ENCODE peak calls at places on chromosomes 2 and 18, in seven cellular contexts. One of them, this sample, is unnamed.

GRCh38 chr18:26089247-26090129 is 925 bp downstream of the SS18 start:
- DNase-seq in psoas muscle: no peak
- DNase-seq in AG09309: no peak
- DNase-seq in pancreas: no peak
- DNase-seq in CD4-positive, alpha-beta memory T cell: peak; percentile 7
- DNase-seq in aorta: no peak
- DNase-seq in CD8-positive, alpha-beta memory T cell: peak; percentile 5
- DNase-seq in this sample: no peak

GRCh38 chr18:76823166-76823539 is 796 bp downstream of the ZNF236 start:
- DNase-seq in CD8-positive, alpha-beta memory T cell: no peak
- DNase-seq in pancreas: no peak
- DNase-seq in AG09309: no peak
- DNase-seq in psoas muscle: peak; percentile 63
- DNase-seq in aorta: no peak
- DNase-seq in CD4-positive, alpha-beta memory T cell: no peak
- DNase-seq in this sample: no peak

GRCh38 chr2:112706170-112706664 is 14.6 kb upstream of the NT5DC4 start:
- DNase-seq in psoas muscle: no peak
- DNase-seq in CD8-positive, alpha-beta memory T cell: peak; percentile 45
- DNase-seq in aorta: peak; percentile 42
- DNase-seq in CD4-positive, alpha-beta memory T cell: peak; percentile 53
- DNase-seq in pancreas: no peak
- DNase-seq in AG09309: no peak
- DNase-seq in this sample: peak; percentile 96

GRCh38 chr2:24049485-24050021 is at the start of gene FKBP1B:
- DNase-seq in AG09309: no peak
- DNase-seq in CD4-positive, alpha-beta memory T cell: peak; percentile 43
- DNase-seq in pancreas: peak; percentile 79
- DNase-seq in CD8-positive, alpha-beta memory T cell: peak; percentile 34
- DNase-seq in aorta: peak; percentile 87
- DNase-seq in psoas muscle: peak; percentile 61
- DNase-seq in this sample: no peak

GRCh38 chr2:2613279-2614199 is 282.5 kb upstream of the MYT1L start:
- DNase-seq in pancreas: peak; percentile 95
- DNase-seq in psoas muscle: peak; percentile 96
- DNase-seq in CD4-positive, alpha-beta memory T cell: peak; percentile 77
- DNase-seq in AG09309: no peak
- DNase-seq in aorta: peak; percentile 89
- DNase-seq in CD8-positive, alpha-beta memory T cell: peak; percentile 90
- DNase-seq in this sample: no peak

GRCh38 chr2:150997702-150998480 is 263.8 kb downstream of the RBM43 start:
- DNase-seq in psoas muscle: no peak
- DNase-seq in aorta: no peak
- DNase-seq in CD8-positive, alpha-beta memory T cell: no peak
- DNase-seq in pancreas: no peak
- DNase-seq in CD4-positive, alpha-beta memory T cell: no peak
- DNase-seq in AG09309: peak; percentile 82
- DNase-seq in this sample: no peak

GRCh38 chr2:6845312-6845711 is 20.4 kb downstream of the CMPK2 start:
- DNase-seq in pancreas: no peak
- DNase-seq in aorta: no peak
- DNase-seq in CD8-positive, alpha-beta memory T cell: no peak
- DNase-seq in psoas muscle: no peak
- DNase-seq in AG09309: no peak
- DNase-seq in CD4-positive, alpha-beta memory T cell: no peak
- DNase-seq in this sample: no peak

GRCh38 chr2:96320326-96321229 is 4.5 kb upstream of the ITPRIPL1 start:
- DNase-seq in CD8-positive, alpha-beta memory T cell: no peak
- DNase-seq in AG09309: no peak
- DNase-seq in CD4-positive, alpha-beta memory T cell: no peak
- DNase-seq in aorta: no peak
- DNase-seq in psoas muscle: no peak
- DNase-seq in pancreas: no peak
- DNase-seq in this sample: no peak

GRCh38 chr2:217223222-217223930 is 363.5 kb upstream of the TNP1 start:
- DNase-seq in CD8-positive, alpha-beta memory T cell: no peak
- DNase-seq in psoas muscle: no peak
- DNase-seq in AG09309: peak; percentile 57
- DNase-seq in pancreas: no peak
- DNase-seq in aorta: no peak
- DNase-seq in CD4-positive, alpha-beta memory T cell: no peak
- DNase-seq in this sample: no peak

GRCh38 chr2:10457846-10458563 is 9.9 kb upstream of the ODC1 start:
- DNase-seq in AG09309: peak; percentile 20
- DNase-seq in psoas muscle: no peak
- DNase-seq in pancreas: no peak
- DNase-seq in CD4-positive, alpha-beta memory T cell: no peak
- DNase-seq in aorta: peak; percentile 56
- DNase-seq in CD8-positive, alpha-beta memory T cell: no peak
- DNase-seq in this sample: no peak

GRCh38 chr2:224722250-224722649 is 6.1 kb upstream of the CCDC195 start:
- DNase-seq in CD4-positive, alpha-beta memory T cell: no peak
- DNase-seq in psoas muscle: no peak
- DNase-seq in AG09309: no peak
- DNase-seq in aorta: no peak
- DNase-seq in CD8-positive, alpha-beta memory T cell: no peak
- DNase-seq in pancreas: no peak
- DNase-seq in this sample: no peak

GRCh38 chr2:85852979-85853498 is 35.8 kb downstream of the ST3GAL5 start:
- DNase-seq in AG09309: no peak
- DNase-seq in CD8-positive, alpha-beta memory T cell: peak; percentile 79
- DNase-seq in aorta: no peak
- DNase-seq in psoas muscle: no peak
- DNase-seq in pancreas: no peak
- DNase-seq in CD4-positive, alpha-beta memory T cell: peak; percentile 74
- DNase-seq in this sample: peak; percentile 71

GRCh38 chr18:13279181-13280065 is 60.9 kb downstream of the LDLRAD4 start:
- DNase-seq in pancreas: no peak
- DNase-seq in CD8-positive, alpha-beta memory T cell: peak; percentile 57
- DNase-seq in aorta: no peak
- DNase-seq in AG09309: no peak
- DNase-seq in psoas muscle: no peak
- DNase-seq in CD4-positive, alpha-beta memory T cell: no peak
- DNase-seq in this sample: no peak

GRCh38 chr2:215410932-215411285 is 25.0 kb downstream of the FN1 start:
- DNase-seq in psoas muscle: no peak
- DNase-seq in aorta: no peak
- DNase-seq in pancreas: no peak
- DNase-seq in CD4-positive, alpha-beta memory T cell: no peak
- DNase-seq in AG09309: peak; percentile 93
- DNase-seq in CD8-positive, alpha-beta memory T cell: no peak
- DNase-seq in this sample: no peak

GRCh38 chr2:62527478-62528210 is 21.6 kb upstream of the TMEM17 start:
- DNase-seq in CD8-positive, alpha-beta memory T cell: no peak
- DNase-seq in CD4-positive, alpha-beta memory T cell: no peak
- DNase-seq in psoas muscle: no peak
- DNase-seq in aorta: no peak
- DNase-seq in AG09309: no peak
- DNase-seq in pancreas: no peak
- DNase-seq in this sample: no peak

GRCh38 chr2:238878051-238878735 is 30.3 kb downstream of the TWIST2 start:
- DNase-seq in psoas muscle: no peak
- DNase-seq in CD4-positive, alpha-beta memory T cell: no peak
- DNase-seq in aorta: no peak
- DNase-seq in pancreas: no peak
- DNase-seq in CD8-positive, alpha-beta memory T cell: no peak
- DNase-seq in AG09309: no peak
- DNase-seq in this sample: no peak

GRCh38 chr18:24022141-24022540 is 7.6 kb downstream of the TTC39C start:
- DNase-seq in pancreas: no peak
- DNase-seq in aorta: no peak
- DNase-seq in AG09309: no peak
- DNase-seq in CD4-positive, alpha-beta memory T cell: no peak
- DNase-seq in psoas muscle: no peak
- DNase-seq in CD8-positive, alpha-beta memory T cell: no peak
- DNase-seq in this sample: no peak

GRCh38 chr18:75433098-75433497 is 5.6 kb upstream of the SMIM21 start:
- DNase-seq in AG09309: no peak
- DNase-seq in psoas muscle: no peak
- DNase-seq in CD4-positive, alpha-beta memory T cell: no peak
- DNase-seq in CD8-positive, alpha-beta memory T cell: no peak
- DNase-seq in aorta: no peak
- DNase-seq in pancreas: no peak
- DNase-seq in this sample: no peak

GRCh38 chr18:50659091-50660003 is 99.5 kb downstream of the MAPK4 start:
- DNase-seq in CD4-positive, alpha-beta memory T cell: no peak
- DNase-seq in AG09309: no peak
- DNase-seq in CD8-positive, alpha-beta memory T cell: no peak
- DNase-seq in aorta: peak; percentile 46
- DNase-seq in pancreas: no peak
- DNase-seq in psoas muscle: no peak
- DNase-seq in this sample: no peak

GRCh38 chr2:231672617-231673347 is 35.5 kb upstream of the PTMA start:
- DNase-seq in AG09309: no peak
- DNase-seq in pancreas: peak; percentile 66
- DNase-seq in psoas muscle: no peak
- DNase-seq in CD4-positive, alpha-beta memory T cell: no peak
- DNase-seq in CD8-positive, alpha-beta memory T cell: no peak
- DNase-seq in aorta: no peak
- DNase-seq in this sample: no peak
- H3K4me3 ChIP-seq in AG09309: no peak overlapping the region
- H3K4me3 ChIP-seq in pancreas: no peak overlapping the region
- H3K4me3 ChIP-seq in psoas muscle: peak overlapping the region; percentile 36
- H3K4me3 ChIP-seq in CD4-positive, alpha-beta memory T cell: no peak overlapping the region
- H3K4me3 ChIP-seq in CD8-positive, alpha-beta memory T cell: no peak overlapping the region
- H3K4me3 ChIP-seq in aorta: no peak overlapping the region
- H3K4me3 ChIP-seq in this sample: no peak overlapping the region

GRCh38 chr18:74146756-74147155 is 878 bp downstream of the FBXO15 start:
- DNase-seq in AG09309: peak; percentile 59
- DNase-seq in CD8-positive, alpha-beta memory T cell: no peak
- DNase-seq in pancreas: no peak
- DNase-seq in CD4-positive, alpha-beta memory T cell: no peak
- DNase-seq in aorta: no peak
- DNase-seq in psoas muscle: no peak
- DNase-seq in this sample: no peak
- H3K4me3 ChIP-seq in AG09309: peak overlapping the region; percentile 84
- H3K4me3 ChIP-seq in CD8-positive, alpha-beta memory T cell: peak overlapping the region; percentile 98
- H3K4me3 ChIP-seq in pancreas: peak overlapping the region; percentile 73
- H3K4me3 ChIP-seq in CD4-positive, alpha-beta memory T cell: peak overlapping the region; percentile 97
- H3K4me3 ChIP-seq in aorta: no peak overlapping the region
- H3K4me3 ChIP-seq in psoas muscle: peak overlapping the region; percentile 83
- H3K4me3 ChIP-seq in this sample: peak overlapping the region; percentile 68

GRCh38 chr2:65434592-65435241 is 2.3 kb upstream of the SPRED2 start:
- DNase-seq in aorta: no peak
- DNase-seq in CD8-positive, alpha-beta memory T cell: no peak
- DNase-seq in pancreas: no peak
- DNase-seq in CD4-positive, alpha-beta memory T cell: no peak
- DNase-seq in AG09309: no peak
- DNase-seq in psoas muscle: no peak
- DNase-seq in this sample: no peak

GRCh38 chr2:65436825-65437221 is 4.4 kb upstream of the SPRED2 start:
- DNase-seq in aorta: no peak
- DNase-seq in pancreas: no peak
- DNase-seq in AG09309: no peak
- DNase-seq in CD8-positive, alpha-beta memory T cell: no peak
- DNase-seq in psoas muscle: no peak
- DNase-seq in CD4-positive, alpha-beta memory T cell: no peak
- DNase-seq in this sample: no peak

GRCh38 chr2:65437392-65438135 is 5.2 kb upstream of the SPRED2 start:
- DNase-seq in psoas muscle: no peak
- DNase-seq in CD4-positive, alpha-beta memory T cell: no peak
- DNase-seq in AG09309: no peak
- DNase-seq in aorta: no peak
- DNase-seq in CD8-positive, alpha-beta memory T cell: no peak
- DNase-seq in pancreas: no peak
- DNase-seq in this sample: no peak

GRCh38 chr2:65436169-65436824 is 3.9 kb upstream of the SPRED2 start:
- DNase-seq in CD4-positive, alpha-beta memory T cell: peak; percentile 30
- DNase-seq in psoas muscle: peak; percentile 98
- DNase-seq in CD8-positive, alpha-beta memory T cell: peak; percentile 15
- DNase-seq in aorta: peak; percentile 98
- DNase-seq in pancreas: peak; percentile 92
- DNase-seq in AG09309: peak; percentile 95
- DNase-seq in this sample: no peak

GRCh38 chr2:65435625-65436168 is 3.3 kb upstream of the SPRED2 start:
- DNase-seq in CD8-positive, alpha-beta memory T cell: peak; percentile 9
- DNase-seq in psoas muscle: peak; percentile 95
- DNase-seq in aorta: peak; percentile 95
- DNase-seq in pancreas: peak; percentile 94
- DNase-seq in AG09309: no peak
- DNase-seq in CD4-positive, alpha-beta memory T cell: no peak
- DNase-seq in this sample: no peak
- H3K4me3 ChIP-seq in CD8-positive, alpha-beta memory T cell: peak overlapping the region; percentile 71
- H3K4me3 ChIP-seq in psoas muscle: peak overlapping the region; percentile 74
- H3K4me3 ChIP-seq in aorta: peak overlapping the region; percentile 86
- H3K4me3 ChIP-seq in pancreas: peak overlapping the region; percentile 88
- H3K4me3 ChIP-seq in AG09309: peak overlapping the region; percentile 80
- H3K4me3 ChIP-seq in CD4-positive, alpha-beta memory T cell: peak overlapping the region; percentile 42
- H3K4me3 ChIP-seq in this sample: peak overlapping the region; percentile 66

GRCh38 chr2:176491172-176491904 is 222.1 kb downstream of the MTX2 start:
- DNase-seq in pancreas: no peak
- DNase-seq in psoas muscle: peak; percentile 90
- DNase-seq in AG09309: peak; percentile 99
- DNase-seq in aorta: no peak
- DNase-seq in CD4-positive, alpha-beta memory T cell: no peak
- DNase-seq in CD8-positive, alpha-beta memory T cell: no peak
- DNase-seq in this sample: peak; percentile 98

GRCh38 chr2:176492583-176492982 is 223.3 kb downstream of the MTX2 start:
- DNase-seq in aorta: no peak
- DNase-seq in CD4-positive, alpha-beta memory T cell: no peak
- DNase-seq in AG09309: no peak
- DNase-seq in psoas muscle: no peak
- DNase-seq in CD8-positive, alpha-beta memory T cell: no peak
- DNase-seq in pancreas: no peak
- DNase-seq in this sample: no peak

GRCh38 chr2:176484838-176485237 is 215.6 kb downstream of the MTX2 start:
- DNase-seq in aorta: no peak
- DNase-seq in CD8-positive, alpha-beta memory T cell: no peak
- DNase-seq in CD4-positive, alpha-beta memory T cell: no peak
- DNase-seq in AG09309: no peak
- DNase-seq in psoas muscle: no peak
- DNase-seq in pancreas: no peak
- DNase-seq in this sample: no peak

GRCh38 chr2:176490061-176490861 is 221.0 kb downstream of the MTX2 start:
- DNase-seq in CD8-positive, alpha-beta memory T cell: no peak
- DNase-seq in CD4-positive, alpha-beta memory T cell: no peak
- DNase-seq in aorta: peak; percentile 75
- DNase-seq in pancreas: peak; percentile 50
- DNase-seq in psoas muscle: peak; percentile 76
- DNase-seq in AG09309: no peak
- DNase-seq in this sample: no peak

DNA sequence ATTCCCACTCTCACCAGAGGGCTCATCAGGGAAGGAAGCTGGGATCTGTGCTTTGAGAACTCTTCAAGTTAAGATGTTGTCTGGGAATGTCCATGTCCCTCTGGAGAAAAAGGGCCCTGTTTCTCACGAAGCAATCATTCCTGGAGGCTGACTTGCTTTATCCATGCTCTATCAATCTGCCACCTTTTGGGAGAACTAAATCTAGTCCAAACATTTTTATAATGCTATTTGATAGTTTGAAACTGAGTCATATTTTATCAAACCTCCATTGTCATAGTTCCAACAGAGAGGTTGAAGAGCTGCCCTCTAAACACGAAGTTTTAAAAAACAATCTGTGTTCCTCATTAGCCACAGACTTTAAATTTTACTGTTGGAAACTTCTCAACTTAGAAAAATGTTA is 219.2 kb downstream of the MTX2 start:
- DNase-seq in psoas muscle: no peak
- DNase-seq in aorta: no peak
- DNase-seq in pancreas: no peak
- DNase-seq in CD4-positive, alpha-beta memory T cell: no peak
- DNase-seq in AG09309: peak; percentile 49
- DNase-seq in CD8-positive, alpha-beta memory T cell: no peak
- DNase-seq in this sample: no peak
- H3K4me3 ChIP-seq in psoas muscle: no peak overlapping the region
- H3K4me3 ChIP-seq in aorta: no peak overlapping the region
- H3K4me3 ChIP-seq in pancreas: no peak overlapping the region
- H3K4me3 ChIP-seq in CD4-positive, alpha-beta memory T cell: no peak overlapping the region
- H3K4me3 ChIP-seq in AG09309: no peak overlapping the region
- H3K4me3 ChIP-seq in CD8-positive, alpha-beta memory T cell: no peak overlapping the region
- H3K4me3 ChIP-seq in this sample: no peak overlapping the region

GRCh38 chr2:73177645-73178255 is 24.6 kb upstream of the NOTO start:
- DNase-seq in aorta: no peak
- DNase-seq in CD4-positive, alpha-beta memory T cell: no peak
- DNase-seq in AG09309: no peak
- DNase-seq in psoas muscle: peak; percentile 47
- DNase-seq in pancreas: no peak
- DNase-seq in CD8-positive, alpha-beta memory T cell: no peak
- DNase-seq in this sample: no peak
- H3K4me3 ChIP-seq in aorta: no peak overlapping the region
- H3K4me3 ChIP-seq in CD4-positive, alpha-beta memory T cell: no peak overlapping the region
- H3K4me3 ChIP-seq in AG09309: no peak overlapping the region
- H3K4me3 ChIP-seq in psoas muscle: peak overlapping the region; percentile 75
- H3K4me3 ChIP-seq in pancreas: peak overlapping the region; percentile 48
- H3K4me3 ChIP-seq in CD8-positive, alpha-beta memory T cell: no peak overlapping the region
- H3K4me3 ChIP-seq in this sample: peak overlapping the region; percentile 24